ENCODE peak calls at places on chromosomes 12 and 14, in four cellular contexts. D, Z, W and Q are unnamed samples.

GRCh38 chr12:31585271-31585670 is 5.7 kb downstream of the DENND5B start:
- DNase-seq in D (peak; percentile 70), Z (no peak), W (no peak), Q (no peak)

GRCh38 chr12:43835264-43835655 is 621 bp upstream of the TMEM117 start:
- DNase-seq in D (peak; percentile 18), Z (peak; percentile 19), W (no peak), Q (no peak)

GRCh38 chr14:100246809-100247428 is 8.0 kb downstream of the YY1 start:
- DNase-seq in D (peak; percentile 55), Z (peak; percentile 43), W (no peak), Q (peak; percentile 42)

GRCh38 chr12:29516431-29516875 is 19.0 kb upstream of the OVCH1 start:
- DNase-seq in D (peak; percentile 53), Z (peak; percentile 74), W (no peak), Q (no peak)

GRCh38 chr12:4908694-4909396 is 860 bp upstream of the KCNA1 start:
- DNase-seq in D (no peak), Z (no peak), W (no peak), Q (peak; percentile 46)

GRCh38 chr12:75825686-75826085 is 205.9 kb downstream of the PHLDA1 start:
- DNase-seq in D (peak; percentile 68), Z (peak; percentile 91), W (no peak), Q (no peak)

GRCh38 chr12:100672075-100672592 is 98.7 kb downstream of the GAS2L3 start:
- DNase-seq in D (peak; percentile 15), Z (no peak), W (no peak), Q (peak; percentile 45)

GRCh38 chr12:67269632-67270578 is 747 bp downstream of the CAND1 start:
- DNase-seq in D (peak; percentile 22), Z (peak; percentile 30), W (peak; percentile 33), Q (peak; percentile 53)

GRCh38 chr12:2876431-2877046 is 435 bp downstream of the FOXM1 start:
- DNase-seq in D (peak; percentile 54), Z (peak; percentile 26), W (no peak), Q (peak; percentile 57)

GRCh38 chr12:2390850-2391390 is 338.1 kb downstream of the CACNA1C start:
- DNase-seq in D (no peak), Z (no peak), W (no peak), Q (no peak)

GRCh38 chr12:116257213-116257612 is 20.3 kb downstream of the MED13L start:
- DNase-seq in D (peak; percentile 55), Z (peak; percentile 37), W (no peak), Q (no peak)

GRCh38 chr12:3453266-3453862 is 37.6 kb upstream of the PRMT8 start:
- DNase-seq in D (no peak), Z (no peak), W (no peak), Q (no peak)

GRCh38 chr12:21725731-21726130 is 48.8 kb downstream of the KCNJ8 start:
- DNase-seq in D (no peak), Z (no peak), W (no peak), Q (no peak)

GRCh38 chr14:67510121-67510520 is 21.6 kb upstream of the TMEM229B start:
- DNase-seq in D (peak; percentile 22), Z (peak; percentile 21), W (no peak), Q (no peak)

GRCh38 chr12:20508362-20508761 is 140.0 kb downstream of the PDE3A start:
- DNase-seq in D (peak; percentile 94), Z (peak; percentile 49), W (no peak), Q (no peak)

GRCh38 chr12:126507231-126507630 is 1442.0 kb downstream of the AACS start:
- DNase-seq in D (no peak), Z (no peak), W (no peak), Q (no peak)

GRCh38 chr14:101878222-101879211 is 85.9 kb upstream of the DYNC1H1 start:
- DNase-seq in D (no peak), Z (no peak), W (no peak), Q (peak; percentile 76)

GRCh38 chr12:1939745-1940607 is 21.5 kb upstream of the CACNA2D4 start:
- DNase-seq in D (peak; percentile 85), Z (peak; percentile 83), W (peak; percentile 89), Q (peak; percentile 88)

GRCh38 chr12:51785906-51786305 is 62.6 kb downstream of the FIGNL2 start:
- DNase-seq in D (no peak), Z (no peak), W (no peak), Q (no peak)

GRCh38 chr12:5507944-5508343 is 76.0 kb downstream of the NTF3 start:
- DNase-seq in D (no peak), Z (no peak), W (no peak), Q (no peak)

GRCh38 chr14:76761849-76762616 is 765 bp downstream of the VASH1 start:
- DNase-seq in D (no peak), Z (no peak), W (no peak), Q (no peak)

GRCh38 chr12:14618990-14619389 is 51.3 kb upstream of the PLBD1 start:
- DNase-seq in D (peak; percentile 59), Z (peak; percentile 33), W (no peak), Q (no peak)

GRCh38 chr12:53791735-53792326 is 40.1 kb upstream of the CISTR start:
- DNase-seq in D (peak; percentile 24), Z (no peak), W (no peak), Q (peak; percentile 33)

GRCh38 chr14:72810201-72810600 is 83.7 kb downstream of the DPF3 start:
- DNase-seq in D (peak; percentile 27), Z (no peak), W (no peak), Q (no peak)

GRCh38 chr12:77372026-77372425 is 306.7 kb upstream of the E2F7 start:
- DNase-seq in D (no peak), Z (no peak), W (no peak), Q (no peak)

GRCh38 chr12:91139264-91139663 is 28.0 kb upstream of the LUM start:
- DNase-seq in D (peak; percentile 36), Z (peak; percentile 40), W (no peak), Q (no peak)

GRCh38 chr12:78241472-78241871 is 410.8 kb downstream of the NAV3 start:
- DNase-seq in D (no peak), Z (no peak), W (no peak), Q (no peak)

GRCh38 chr12:69065804-69066203 is 132.8 kb upstream of the CPM start:
- DNase-seq in D (no peak), Z (peak; percentile 72), W (no peak), Q (no peak)

GRCh38 chr12:51591020-51591901 is at the start of gene SCN8A:
- DNase-seq in D (peak; percentile 22), Z (peak; percentile 32), W (no peak), Q (peak; percentile 38)

GRCh38 chr12:13534645-13535398 is 338.3 kb downstream of the EMP1 start:
- DNase-seq in D (peak; percentile 61), Z (peak; percentile 47), W (peak; percentile 80), Q (peak; percentile 60)

GRCh38 chr12:89346741-89347324 is 5.5 kb downstream of the DUSP6 start:
- DNase-seq in D (peak; percentile 87), Z (peak; percentile 71), W (peak; percentile 44), Q (no peak)

GRCh38 chr14:105857816-105858675 is 331.7 kb downstream of the TMEM121 start:
- DNase-seq in D (no peak), Z (no peak), W (peak; percentile 10), Q (no peak)

GRCh38 chr12:70617450-70617849 is 19.8 kb downstream of the PTPRB start:
- DNase-seq in D (no peak), Z (no peak), W (no peak), Q (no peak)

GRCh38 chr12:122099856-122100255 is 21.3 kb downstream of the MLXIP start:
- DNase-seq in D (no peak), Z (no peak), W (no peak), Q (no peak)

GRCh38 chr12:39277416-39277815 is 165.5 kb downstream of the KIF21A start:
- DNase-seq in D (peak; percentile 18), Z (no peak), W (no peak), Q (peak; percentile 34)

GRCh38 chr12:114904254-114905003 is 220.5 kb upstream of the TBX3 start:
- DNase-seq in D (peak; percentile 71), Z (peak; percentile 65), W (no peak), Q (no peak)

DNA sequence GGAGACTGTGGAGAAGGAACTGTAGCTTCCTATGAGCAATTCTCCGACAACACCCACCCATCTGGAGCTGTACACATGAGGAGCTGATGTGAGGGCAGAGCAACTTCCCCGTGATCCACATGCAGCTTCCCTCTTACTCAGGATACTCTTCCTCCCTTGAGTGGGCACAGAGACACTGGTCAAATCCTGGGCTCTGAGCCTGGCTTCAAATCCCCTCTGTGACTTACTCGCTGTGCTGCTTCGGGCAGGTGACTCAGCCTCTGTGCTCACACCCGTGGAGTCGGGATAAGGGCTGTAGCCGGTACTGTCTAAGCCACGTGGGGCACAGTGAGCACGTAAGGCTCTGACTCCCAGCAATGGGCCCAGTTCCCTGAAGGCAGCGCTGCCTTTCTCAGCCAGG is 31.1 kb downstream of the ZFYVE21 start:
- DNase-seq in D (peak; percentile 46), Z (no peak), W (no peak), Q (no peak)
- TF ChIP-seq CTCF in D (no peak), Z (no peak), W (no peak), Q (no peak)

DNA sequence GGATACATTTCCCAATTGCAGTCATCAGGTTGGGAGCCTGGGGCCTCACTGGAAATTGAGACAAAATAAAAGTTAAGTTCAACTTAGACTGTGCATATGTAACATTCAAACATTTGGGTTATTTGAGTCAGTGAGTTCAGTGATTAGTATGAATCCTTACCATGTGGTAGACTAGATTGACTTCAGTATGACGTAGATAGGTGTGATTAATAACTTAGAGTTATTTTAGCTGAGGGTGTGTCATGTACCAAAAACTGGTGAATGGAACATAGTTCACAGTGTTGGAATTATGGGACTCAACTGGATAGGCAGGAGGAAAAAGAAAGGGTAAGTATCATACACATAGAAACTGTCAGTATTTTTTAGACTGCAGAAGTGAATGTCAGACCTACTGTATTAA is 7.9 kb upstream of the SSTR1 start:
- DNase-seq in D (peak; percentile 76), Z (peak; percentile 68), W (no peak), Q (no peak)
- TF ChIP-seq CTCF in D (no peak), Z (no peak), W (no peak), Q (no peak)

GRCh38 chr14:32821989-32822653 is 116.6 kb upstream of the NPAS3 start:
- DNase-seq in D (peak; percentile 45), Z (peak; percentile 67), W (no peak), Q (no peak)

GRCh38 chr14:32825058-32825457 is 113.6 kb upstream of the NPAS3 start:
- DNase-seq in D (no peak), Z (no peak), W (no peak), Q (no peak)

GRCh38 chr14:32820686-32821085 is 118.0 kb upstream of the NPAS3 start:
- DNase-seq in D (no peak), Z (no peak), W (no peak), Q (no peak)

GRCh38 chr14:32824195-32824594 is 114.5 kb upstream of the NPAS3 start:
- DNase-seq in D (no peak), Z (no peak), W (no peak), Q (no peak)

GRCh38 chr14:32826404-32827082 is 112.1 kb upstream of the NPAS3 start:
- DNase-seq in D (peak; percentile 60), Z (peak; percentile 64), W (no peak), Q (peak; percentile 0)
- TF ChIP-seq CTCF in D (peak; percentile 16), Z (peak; percentile 47), W (no peak), Q (no peak)

DNA sequence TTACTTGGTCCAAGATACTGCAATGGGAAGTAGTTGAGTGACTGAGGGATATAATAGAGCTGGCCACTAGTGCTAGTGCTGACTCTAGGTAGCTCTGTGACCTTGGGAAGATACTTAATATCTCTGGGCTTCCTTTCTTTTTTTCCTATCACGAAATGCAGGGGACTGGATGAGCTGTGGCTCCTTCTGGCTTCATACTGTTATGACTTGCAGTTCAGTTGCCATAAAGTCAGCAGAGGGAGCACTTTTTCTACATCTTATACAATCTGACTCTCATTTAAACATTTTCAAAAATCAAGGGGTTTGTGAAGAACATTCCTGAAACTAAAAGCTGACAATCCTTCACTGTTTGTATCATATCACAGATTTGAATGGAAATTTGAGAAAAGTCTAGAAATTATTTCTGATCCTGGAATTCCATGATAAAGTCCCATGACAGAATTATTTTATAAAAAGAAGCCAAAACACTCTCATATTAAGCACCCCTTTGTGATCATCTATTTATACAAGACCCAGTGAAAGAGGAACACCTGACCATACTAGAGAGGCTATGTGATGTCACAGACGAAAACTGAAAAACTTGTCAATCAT is 5.4 kb downstream of the BHLHE41 start:
- DNase-seq in D (peak; percentile 84), Z (peak; percentile 84), W (no peak), Q (peak; percentile 61)
- TF ChIP-seq CTCF in D (peak; percentile 62), Z (peak; percentile 69), W (peak; percentile 54), Q (peak; percentile 34)